ENCODE peak calls at places on chromosomes 7 and 10, in ten cellular contexts. I, P, O, D, V, Y, S, J, K and E are unnamed samples.

GRCh38 chr7:158611541-158611940 is 23.9 kb upstream of the PTPRN2 start:
- DNase-seq in D (no peak), Y (no peak), O (no peak), V (no peak), J (no peak), S (no peak), P (no peak), K (no peak), I (no peak), E (no peak)

GRCh38 chr7:81949306-81949705 is 179.5 kb upstream of the HGF start:
- DNase-seq in V (no peak), D (no peak), Y (no peak), O (peak), S (no peak), I (no peak), J (no peak), K (no peak), P (no peak), E (no peak)

GRCh38 chr10:31770307-31770902 is 158.2 kb downstream of the ARHGAP12 start:
- DNase-seq in P (no peak), Y (no peak), S (no peak), V (peak), D (peak), K (no peak), I (no peak), O (peak), J (peak), E (no peak)

GRCh38 chr7:4703532-4703931 is 21.4 kb downstream of the FOXK1 start:
- DNase-seq in Y (no peak), J (no peak), O (no peak), D (no peak), I (no peak), S (no peak), K (no peak), V (no peak), P (no peak), E (no peak)

GRCh38 chr7:64463636-64464375 is 99.1 kb downstream of the ZNF680 start:
- DNase-seq in P (peak), I (peak), D (no peak), V (no peak), K (peak), O (no peak), S (no peak), J (peak), Y (peak), E (peak)

GRCh38 chr7:95700917-95701316 is 71.4 kb upstream of the DYNC1I1 start:
- DNase-seq in K (no peak), Y (no peak), S (no peak), P (no peak), J (no peak), O (no peak), V (no peak), I (no peak), D (no peak), E (no peak)

GRCh38 chr10:110052911-110053310 is 45.1 kb downstream of the ADD3 start:
- DNase-seq in J (no peak), V (no peak), K (no peak), D (no peak), S (no peak), P (no peak), I (no peak), O (no peak), Y (no peak), E (no peak)

GRCh38 chr10:86851329-86852207 is 95.1 kb downstream of the BMPR1A start:
- DNase-seq in O (no peak), K (no peak), P (peak), I (peak), D (no peak), S (peak), J (no peak), Y (peak), V (no peak), E (peak)

DNA sequence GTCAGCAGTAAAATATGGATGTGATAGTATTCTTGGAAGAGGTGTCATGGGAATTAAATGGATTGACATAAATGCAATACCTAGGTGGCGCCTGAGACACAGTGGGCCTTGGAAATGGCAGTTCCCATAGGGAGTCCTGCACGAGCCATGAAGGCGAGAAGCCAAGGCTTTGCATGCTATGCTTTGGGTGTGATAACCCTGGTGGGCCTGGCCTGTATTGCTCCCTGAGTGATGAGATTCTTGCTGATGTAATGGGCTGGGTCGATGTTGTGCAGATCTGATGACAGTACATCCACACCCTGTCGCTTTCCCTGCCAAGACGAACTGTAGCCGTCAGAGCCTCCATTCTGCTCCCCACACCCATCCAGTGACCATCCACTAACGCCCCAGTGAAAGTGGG is 46.4 kb downstream of the CREB5 start:
- DNase-seq in I (peak), J (no peak), P (peak), Y (no peak), D (no peak), V (no peak), S (no peak), K (no peak), O (peak), E (no peak)
- TF ChIP-seq CTCF in I (no peak), J (no peak), P (no peak), Y (no peak), D (no peak), V (no peak), S (no peak), K (no peak), O (peak), E (no peak)

GRCh38 chr7:20217193-20217948 is at the start of gene MACC1:
- DNase-seq in O (peak), V (peak), S (no peak), P (no peak), K (peak), I (no peak), J (peak), D (peak), Y (no peak), E (peak)

GRCh38 chr7:20214132-20214531 is 3.1 kb downstream of the MACC1 start:
- DNase-seq in P (no peak), O (no peak), D (no peak), V (no peak), Y (no peak), K (no peak), I (no peak), S (no peak), J (no peak), E (no peak)

GRCh38 chr7:20213378-20213777 is 3.8 kb downstream of the MACC1 start:
- DNase-seq in V (no peak), J (no peak), Y (no peak), P (no peak), S (no peak), K (no peak), O (no peak), D (no peak), I (no peak), E (no peak)

GRCh38 chr7:20216637-20217036 is 547 bp downstream of the MACC1 start:
- DNase-seq in J (no peak), Y (no peak), D (no peak), V (no peak), P (no peak), S (no peak), I (no peak), O (no peak), K (no peak), E (no peak)

GRCh38 chr7:20214787-20215669 is 2.2 kb downstream of the MACC1 start:
- DNase-seq in O (no peak), D (no peak), J (no peak), P (no peak), K (no peak), I (no peak), S (no peak), V (peak), Y (no peak), E (peak)
- H3K4me3 ChIP-seq in O (no peak), D (no peak), J (no peak), P (no peak), K (no peak), I (no peak), S (no peak), V (no peak), Y (no peak), E (peak)

DNA sequence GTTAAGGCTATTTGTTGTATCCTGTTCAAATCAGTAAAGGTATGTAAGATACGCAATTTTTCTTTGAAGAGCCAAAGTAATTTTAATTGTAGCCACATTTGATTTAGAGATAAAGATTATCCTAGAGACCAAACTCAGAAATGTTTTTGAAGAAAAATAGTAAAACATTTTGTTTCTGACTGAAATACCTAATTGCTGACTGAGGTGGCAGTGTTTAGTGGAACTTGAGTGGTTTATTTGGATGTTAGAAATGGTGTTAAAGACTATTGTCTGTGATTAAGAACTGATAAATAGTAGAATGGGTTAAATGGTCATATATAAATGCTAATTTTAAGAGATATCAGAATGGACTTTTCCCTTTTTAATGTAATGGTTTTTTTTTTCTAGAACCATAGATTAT is 15.3 kb downstream of the EDRF1 start:
- DNase-seq in O (peak), J (no peak), D (no peak), S (no peak), P (no peak), V (no peak), K (no peak), I (no peak), Y (no peak), E (no peak)
- TF ChIP-seq CTCF in O (peak), J (peak), D (peak), S (no peak), P (no peak), V (no peak), K (no peak), I (peak), Y (no peak), E (no peak)

GRCh38 chr7:143384741-143385631 is 3.8 kb downstream of the ZYX start:
- DNase-seq in O (no peak), K (no peak), V (peak), D (no peak), S (no peak), P (peak), I (no peak), J (no peak), Y (no peak), E (no peak)
- H3K4me3 ChIP-seq in O (no peak), K (no peak), V (peak), D (no peak), S (peak), P (peak), I (peak), J (no peak), Y (peak), E (no peak)

GRCh38 chr10:130560079-130560478 is 423.9 kb downstream of the GLRX3 start:
- DNase-seq in O (no peak), P (no peak), J (no peak), D (no peak), V (peak), S (no peak), K (no peak), Y (no peak), I (no peak), E (no peak)
- TF ChIP-seq CTCF in O (no peak), P (no peak), J (no peak), D (no peak), V (no peak), S (no peak), K (no peak), Y (no peak), I (no peak), E (no peak)